ENCODE peak calls at places on chromosomes 12 and 14, in nine cellular contexts. Q is tibial artery; O is Karpas-422; G is cardiac muscle cell; W is ovary; T is A549; H is sigmoid colon; Z is CD8-positive, alpha-beta T cell; L is esophagus squamous epithelium. V is an unnamed sample.

GRCh38 chr14:64602826-64603225 is 53.1 kb downstream of the PPP1R36 start:
- DNase-seq in W (no peak), T (no peak), L (no peak), Q (no peak), G (no peak), H (no peak), O (no peak), Z (no peak), V (no peak)

GRCh38 chr12:48198619-48198973 is 4.5 kb downstream of the OR10AD1 start:
- DNase-seq in O (no peak), T (no peak), L (no peak), H (peak; percentile 78), W (peak; percentile 60), Z (no peak), Q (peak; percentile 32), G (no peak), V (peak; percentile 65)

GRCh38 chr14:93009471-93010117 is 86.6 kb downstream of the CHGA start:
- DNase-seq in W (no peak), Z (no peak), T (no peak), G (no peak), H (peak; percentile 85), L (no peak), O (no peak), Q (peak; percentile 27), V (peak; percentile 82)

GRCh38 chr14:68551045-68551683 is 241.7 kb downstream of the ZFP36L1 start:
- DNase-seq in T (no peak), W (no peak), L (no peak), Q (no peak), O (no peak), G (peak; percentile 45), Z (no peak), H (no peak), V (no peak)

GRCh38 chr14:53411110-53411509 is 258.0 kb upstream of the DDHD1 start:
- DNase-seq in H (no peak), W (no peak), O (no peak), L (no peak), T (no peak), G (no peak), Q (no peak), Z (no peak), V (no peak)

GRCh38 chr14:71491925-71492324 is 440.3 kb upstream of the RGS6 start:
- DNase-seq in T (no peak), H (no peak), Z (no peak), L (no peak), O (no peak), G (no peak), Q (no peak), W (no peak), V (no peak)

GRCh38 chr12:23493690-23494101 is 455.8 kb downstream of the SOX5 start:
- DNase-seq in W (no peak), O (no peak), Z (no peak), H (no peak), L (no peak), Q (no peak), T (no peak), G (no peak), V (no peak)

GRCh38 chr12:108850854-108851573 is 6.4 kb downstream of the SSH1 start:
- DNase-seq in W (no peak), O (peak; percentile 66), T (peak; percentile 92), Q (peak; percentile 57), H (peak; percentile 81), Z (no peak), L (no peak), G (no peak), V (peak; percentile 72)

GRCh38 chr14:104268295-104268694 is 129.9 kb downstream of the KIF26A start:
- DNase-seq in L (no peak), G (no peak), W (peak; percentile 3), H (no peak), Z (no peak), Q (no peak), T (no peak), O (no peak), V (no peak)

GRCh38 chr14:104266643-104267575 is 128.5 kb downstream of the KIF26A start:
- DNase-seq in T (no peak), O (no peak), L (no peak), H (no peak), W (peak; percentile 12), Q (no peak), Z (no peak), G (no peak), V (no peak)

GRCh38 chr14:104264495-104265265 is 126.3 kb downstream of the KIF26A start:
- DNase-seq in W (peak; percentile 9), O (no peak), G (no peak), T (no peak), Q (no peak), H (peak; percentile 53), L (no peak), Z (no peak), V (no peak)

GRCh38 chr14:104267895-104268294 is 129.5 kb downstream of the KIF26A start:
- DNase-seq in T (no peak), H (no peak), Z (no peak), G (no peak), L (no peak), Q (no peak), O (no peak), W (peak; percentile 16), V (no peak)

GRCh38 chr14:104265918-104266642 is 127.7 kb downstream of the KIF26A start:
- DNase-seq in O (no peak), T (no peak), W (no peak), H (peak; percentile 50), G (no peak), L (no peak), Z (no peak), Q (no peak), V (no peak)
- H3K9me3 ChIP-seq in O (no peaks in the 10 kb centered on the region), T (peaks cover 5% of the 10 kb centered on the region), W (no peaks in the 10 kb centered on the region), H (peaks cover 3% of the 10 kb centered on the region), G (no peaks in the 10 kb centered on the region), L (no peaks in the 10 kb centered on the region), Z (no peaks in the 10 kb centered on the region), Q (no peaks in the 10 kb centered on the region), V (no peaks in the 10 kb centered on the region)

GRCh38 chr14:50475460-50475859 is 56.9 kb downstream of the MAP4K5 start:
- DNase-seq in G (no peak), Q (no peak), H (no peak), W (no peak), Z (no peak), T (no peak), L (no peak), O (peak; percentile 52), V (no peak)
- H3K9me3 ChIP-seq in G (no peaks in the 10 kb centered on the region), Q (no peaks in the 10 kb centered on the region), H (peaks cover 4% of the 10 kb centered on the region), W (no peaks in the 10 kb centered on the region), Z (no peaks in the 10 kb centered on the region), T (peaks cover 69% of the 10 kb centered on the region), L (peaks cover 20% of the 10 kb centered on the region), O (peaks cover 52% of the 10 kb centered on the region), V (peaks cover 27% of the 10 kb centered on the region)

GRCh38 chr12:21699851-21700250 is 42.2 kb upstream of the LDHB start:
- DNase-seq in G (no peak), Q (no peak), W (no peak), H (no peak), T (no peak), O (no peak), L (no peak), Z (no peak), V (no peak)
- H3K9me3 ChIP-seq in G (no peaks in the 10 kb centered on the region), Q (no peaks in the 10 kb centered on the region), W (no peaks in the 10 kb centered on the region), H (no peaks in the 10 kb centered on the region), T (no peaks in the 10 kb centered on the region), O (no peaks in the 10 kb centered on the region), L (no peaks in the 10 kb centered on the region), Z (no peaks in the 10 kb centered on the region), V (no peaks in the 10 kb centered on the region)

GRCh38 chr12:132363661-132364347 is 34.4 kb upstream of the GALNT9 start:
- DNase-seq in G (no peak), L (no peak), W (no peak), H (peak; percentile 58), T (no peak), O (no peak), Q (no peak), Z (no peak), V (no peak)
- H3K9me3 ChIP-seq in G (no peaks in the 10 kb centered on the region), L (peaks cover 9% of the 10 kb centered on the region), W (no peaks in the 10 kb centered on the region), H (no peaks in the 10 kb centered on the region), T (no peaks in the 10 kb centered on the region), O (peaks cover 16% of the 10 kb centered on the region), Q (peaks cover 7% of the 10 kb centered on the region), Z (no peaks in the 10 kb centered on the region), V (no peaks in the 10 kb centered on the region)

V was measured in psoas muscle.